ENCODE peak calls at places on chromosome 6, in nine cellular contexts. One of them, this sample, is unnamed.

GRCh38 chr6:57162008-57162407 is 10.1 kb upstream of the BAG2 start:
- DNase-seq in neural progenitor cell: no peak
- DNase-seq in cardiac muscle cell: no peak
- DNase-seq in transverse colon: no peak
- DNase-seq in left ventricle myocardium inferior: no peak
- DNase-seq in cardiac fibroblast: no peak
- DNase-seq in body of pancreas: no peak
- DNase-seq in fibroblast of lung: no peak
- DNase-seq in AG04450: no peak
- DNase-seq in this sample: no peak

GRCh38 chr6:2197984-2198383 is 47.4 kb downstream of the GMDS start:
- DNase-seq in neural progenitor cell: no peak
- DNase-seq in cardiac muscle cell: no peak
- DNase-seq in transverse colon: no peak
- DNase-seq in left ventricle myocardium inferior: no peak
- DNase-seq in cardiac fibroblast: no peak
- DNase-seq in body of pancreas: no peak
- DNase-seq in fibroblast of lung: no peak
- DNase-seq in AG04450: no peak
- DNase-seq in this sample: no peak

GRCh38 chr6:99334526-99335127 is 14.8 kb downstream of the FAXC start:
- DNase-seq in neural progenitor cell: peak
- DNase-seq in cardiac muscle cell: peak
- DNase-seq in transverse colon: no peak
- DNase-seq in left ventricle myocardium inferior: no peak
- DNase-seq in cardiac fibroblast: peak
- DNase-seq in body of pancreas: peak
- DNase-seq in fibroblast of lung: peak
- DNase-seq in AG04450: peak
- DNase-seq in this sample: no peak

GRCh38 chr6:108781419-108782110 is 66.7 kb upstream of the ARMC2 start:
- DNase-seq in neural progenitor cell: peak
- DNase-seq in cardiac muscle cell: no peak
- DNase-seq in transverse colon: no peak
- DNase-seq in left ventricle myocardium inferior: no peak
- DNase-seq in cardiac fibroblast: no peak
- DNase-seq in body of pancreas: no peak
- DNase-seq in fibroblast of lung: peak
- DNase-seq in AG04450: no peak
- DNase-seq in this sample: no peak

GRCh38 chr6:133756046-133756445 is 132.9 kb upstream of the TCF21 start:
- DNase-seq in neural progenitor cell: no peak
- DNase-seq in cardiac muscle cell: no peak
- DNase-seq in transverse colon: no peak
- DNase-seq in left ventricle myocardium inferior: no peak
- DNase-seq in cardiac fibroblast: peak
- DNase-seq in body of pancreas: no peak
- DNase-seq in fibroblast of lung: peak
- DNase-seq in AG04450: no peak
- DNase-seq in this sample: no peak

GRCh38 chr6:166258854-166259276 is 49.3 kb downstream of the PRR18 start:
- DNase-seq in neural progenitor cell: no peak
- DNase-seq in cardiac muscle cell: no peak
- DNase-seq in transverse colon: peak
- DNase-seq in left ventricle myocardium inferior: no peak
- DNase-seq in cardiac fibroblast: no peak
- DNase-seq in body of pancreas: no peak
- DNase-seq in fibroblast of lung: no peak
- DNase-seq in AG04450: no peak
- DNase-seq in this sample: no peak

GRCh38 chr6:11366183-11366933 is 133.9 kb upstream of the NEDD9 start:
- DNase-seq in neural progenitor cell: no peak
- DNase-seq in cardiac muscle cell: no peak
- DNase-seq in transverse colon: no peak
- DNase-seq in left ventricle myocardium inferior: no peak
- DNase-seq in cardiac fibroblast: peak
- DNase-seq in body of pancreas: no peak
- DNase-seq in fibroblast of lung: no peak
- DNase-seq in AG04450: no peak
- DNase-seq in this sample: no peak

GRCh38 chr6:118930680-118931079 is 4.3 kb downstream of the MCM9 start:
- DNase-seq in neural progenitor cell: no peak
- DNase-seq in cardiac muscle cell: no peak
- DNase-seq in transverse colon: no peak
- DNase-seq in left ventricle myocardium inferior: no peak
- DNase-seq in cardiac fibroblast: no peak
- DNase-seq in body of pancreas: no peak
- DNase-seq in fibroblast of lung: no peak
- DNase-seq in AG04450: no peak
- DNase-seq in this sample: no peak

GRCh38 chr6:34248198-34248726 is 544 bp downstream of the SMIM29 start:
- DNase-seq in neural progenitor cell: peak
- DNase-seq in cardiac muscle cell: no peak
- DNase-seq in transverse colon: peak
- DNase-seq in left ventricle myocardium inferior: peak
- DNase-seq in cardiac fibroblast: peak
- DNase-seq in body of pancreas: peak
- DNase-seq in fibroblast of lung: peak
- DNase-seq in AG04450: no peak
- DNase-seq in this sample: peak

GRCh38 chr6:157514659-157515496 is 133.9 kb downstream of the ZDHHC14 start:
- DNase-seq in neural progenitor cell: no peak
- DNase-seq in cardiac muscle cell: no peak
- DNase-seq in transverse colon: no peak
- DNase-seq in left ventricle myocardium inferior: no peak
- DNase-seq in cardiac fibroblast: peak
- DNase-seq in body of pancreas: no peak
- DNase-seq in fibroblast of lung: peak
- DNase-seq in AG04450: no peak
- DNase-seq in this sample: no peak

GRCh38 chr6:36915599-36915998 is 29.8 kb downstream of the C6orf89 start:
- DNase-seq in neural progenitor cell: no peak
- DNase-seq in cardiac muscle cell: no peak
- DNase-seq in transverse colon: no peak
- DNase-seq in left ventricle myocardium inferior: no peak
- DNase-seq in cardiac fibroblast: no peak
- DNase-seq in body of pancreas: no peak
- DNase-seq in fibroblast of lung: no peak
- DNase-seq in AG04450: no peak
- DNase-seq in this sample: no peak

GRCh38 chr6:1526689-1527088 is 83.0 kb upstream of the FOXC1 start:
- DNase-seq in neural progenitor cell: no peak
- DNase-seq in cardiac muscle cell: no peak
- DNase-seq in transverse colon: no peak
- DNase-seq in left ventricle myocardium inferior: no peak
- DNase-seq in cardiac fibroblast: no peak
- DNase-seq in body of pancreas: no peak
- DNase-seq in fibroblast of lung: no peak
- DNase-seq in AG04450: no peak
- DNase-seq in this sample: no peak

GRCh38 chr6:108437821-108438220 is 122.9 kb upstream of the FOXO3 start:
- DNase-seq in neural progenitor cell: no peak
- DNase-seq in cardiac muscle cell: no peak
- DNase-seq in transverse colon: no peak
- DNase-seq in left ventricle myocardium inferior: no peak
- DNase-seq in cardiac fibroblast: peak
- DNase-seq in body of pancreas: no peak
- DNase-seq in fibroblast of lung: no peak
- DNase-seq in AG04450: no peak
- DNase-seq in this sample: no peak

GRCh38 chr6:167513763-167514162 is 188.9 kb downstream of the TTLL2 start:
- DNase-seq in neural progenitor cell: no peak
- DNase-seq in cardiac muscle cell: no peak
- DNase-seq in transverse colon: no peak
- DNase-seq in left ventricle myocardium inferior: no peak
- DNase-seq in cardiac fibroblast: no peak
- DNase-seq in body of pancreas: no peak
- DNase-seq in fibroblast of lung: no peak
- DNase-seq in AG04450: no peak
- DNase-seq in this sample: no peak

GRCh38 chr6:70849348-70850069 is 107.4 kb downstream of the B3GAT2 start:
- DNase-seq in neural progenitor cell: no peak
- DNase-seq in cardiac muscle cell: no peak
- DNase-seq in transverse colon: no peak
- DNase-seq in left ventricle myocardium inferior: no peak
- DNase-seq in cardiac fibroblast: peak
- DNase-seq in body of pancreas: no peak
- DNase-seq in fibroblast of lung: no peak
- DNase-seq in AG04450: peak
- DNase-seq in this sample: no peak

GRCh38 chr6:120147218-120147871 is 797.8 kb upstream of the MAN1A1 start:
- DNase-seq in neural progenitor cell: no peak
- DNase-seq in cardiac muscle cell: no peak
- DNase-seq in transverse colon: no peak
- DNase-seq in left ventricle myocardium inferior: no peak
- DNase-seq in cardiac fibroblast: no peak
- DNase-seq in body of pancreas: no peak
- DNase-seq in fibroblast of lung: no peak
- DNase-seq in AG04450: no peak
- DNase-seq in this sample: no peak

GRCh38 chr6:110039996-110040383 is 61.9 kb downstream of the GPR6 start:
- DNase-seq in neural progenitor cell: peak
- DNase-seq in cardiac muscle cell: peak
- DNase-seq in transverse colon: peak
- DNase-seq in left ventricle myocardium inferior: no peak
- DNase-seq in cardiac fibroblast: peak
- DNase-seq in body of pancreas: peak
- DNase-seq in fibroblast of lung: peak
- DNase-seq in AG04450: no peak
- DNase-seq in this sample: no peak
- TF ChIP-seq CTCF in neural progenitor cell: peak
- TF ChIP-seq CTCF in cardiac muscle cell: peak
- TF ChIP-seq CTCF in transverse colon: no peak
- TF ChIP-seq CTCF in left ventricle myocardium inferior: peak
- TF ChIP-seq CTCF in cardiac fibroblast: peak
- TF ChIP-seq CTCF in body of pancreas: peak
- TF ChIP-seq CTCF in fibroblast of lung: peak
- TF ChIP-seq CTCF in AG04450: peak
- TF ChIP-seq CTCF in this sample: no peak

GRCh38 chr6:90214966-90215365 is 81.7 kb downstream of the BACH2 start:
- DNase-seq in neural progenitor cell: no peak
- DNase-seq in cardiac muscle cell: no peak
- DNase-seq in transverse colon: no peak
- DNase-seq in left ventricle myocardium inferior: no peak
- DNase-seq in cardiac fibroblast: no peak
- DNase-seq in body of pancreas: no peak
- DNase-seq in fibroblast of lung: no peak
- DNase-seq in AG04450: no peak
- DNase-seq in this sample: no peak

GRCh38 chr6:90220273-90220672 is 76.4 kb downstream of the BACH2 start:
- DNase-seq in neural progenitor cell: no peak
- DNase-seq in cardiac muscle cell: no peak
- DNase-seq in transverse colon: no peak
- DNase-seq in left ventricle myocardium inferior: no peak
- DNase-seq in cardiac fibroblast: no peak
- DNase-seq in body of pancreas: peak
- DNase-seq in fibroblast of lung: no peak
- DNase-seq in AG04450: no peak
- DNase-seq in this sample: no peak

GRCh38 chr6:90216081-90216977 is 80.3 kb downstream of the BACH2 start:
- DNase-seq in neural progenitor cell: peak
- DNase-seq in cardiac muscle cell: peak
- DNase-seq in transverse colon: peak
- DNase-seq in left ventricle myocardium inferior: no peak
- DNase-seq in cardiac fibroblast: no peak
- DNase-seq in body of pancreas: no peak
- DNase-seq in fibroblast of lung: peak
- DNase-seq in AG04450: no peak
- DNase-seq in this sample: peak

GRCh38 chr6:90219168-90219985 is 77.3 kb downstream of the BACH2 start:
- DNase-seq in neural progenitor cell: peak
- DNase-seq in cardiac muscle cell: peak
- DNase-seq in transverse colon: peak
- DNase-seq in left ventricle myocardium inferior: no peak
- DNase-seq in cardiac fibroblast: peak
- DNase-seq in body of pancreas: peak
- DNase-seq in fibroblast of lung: peak
- DNase-seq in AG04450: peak
- DNase-seq in this sample: peak

DNA sequence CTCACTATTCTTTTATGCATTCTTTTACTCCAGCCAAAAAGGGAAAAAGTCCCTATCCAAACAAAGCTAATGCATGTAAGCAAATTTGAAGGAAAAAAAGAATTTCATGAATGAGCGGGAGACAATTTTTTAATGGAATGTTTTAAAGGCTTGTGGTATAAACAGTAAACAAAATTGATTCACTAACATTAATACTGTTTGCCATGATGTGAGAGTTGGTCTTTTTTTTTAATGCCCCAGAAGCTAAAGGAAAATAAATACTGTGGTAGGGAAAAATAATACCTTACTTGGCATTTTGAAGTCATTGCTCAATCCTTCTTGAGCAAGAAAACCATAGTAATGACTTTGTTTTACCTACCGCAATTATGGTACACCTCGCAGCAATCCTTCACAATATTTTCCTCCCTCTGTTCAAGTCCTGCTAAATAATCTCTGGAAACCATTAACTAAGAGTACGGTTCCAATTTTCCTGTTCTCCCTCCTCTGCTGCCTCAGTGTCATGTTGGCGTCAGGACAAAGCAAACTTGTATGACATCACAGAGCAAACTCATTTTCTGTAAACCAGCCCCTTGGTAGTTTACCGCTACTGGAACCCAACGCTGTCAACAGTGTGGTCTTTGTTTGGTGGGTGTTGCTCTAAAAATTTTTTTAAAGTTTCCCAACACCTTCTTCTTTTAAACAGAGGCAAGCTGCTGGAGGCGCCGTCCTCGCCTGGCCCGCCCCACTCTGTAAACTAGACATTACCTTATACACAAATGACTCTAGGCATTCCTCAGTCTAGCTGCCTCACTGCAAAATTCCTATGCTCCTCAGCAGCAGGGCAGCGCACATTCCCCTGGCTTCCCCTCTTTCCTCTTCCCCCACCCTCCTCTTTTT is 78.8 kb downstream of the BACH2 start:
- DNase-seq in neural progenitor cell: no peak
- DNase-seq in cardiac muscle cell: peak
- DNase-seq in transverse colon: no peak
- DNase-seq in left ventricle myocardium inferior: no peak
- DNase-seq in cardiac fibroblast: no peak
- DNase-seq in body of pancreas: peak
- DNase-seq in fibroblast of lung: no peak
- DNase-seq in AG04450: no peak
- DNase-seq in this sample: no peak
- H3K4me3 ChIP-seq in neural progenitor cell: peak
- H3K4me3 ChIP-seq in cardiac muscle cell: no peak
- H3K4me3 ChIP-seq in transverse colon: no peak
- H3K4me3 ChIP-seq in left ventricle myocardium inferior: peak
- H3K4me3 ChIP-seq in cardiac fibroblast: no peak
- H3K4me3 ChIP-seq in body of pancreas: no peak
- H3K4me3 ChIP-seq in fibroblast of lung: peak
- H3K4me3 ChIP-seq in AG04450: peak
- H3K4me3 ChIP-seq in this sample: no peak

GRCh38 chr6:135411339-135411738 is 86.2 kb downstream of the AHI1 start:
- DNase-seq in neural progenitor cell: no peak
- DNase-seq in cardiac muscle cell: no peak
- DNase-seq in transverse colon: no peak
- DNase-seq in left ventricle myocardium inferior: no peak
- DNase-seq in cardiac fibroblast: peak
- DNase-seq in body of pancreas: no peak
- DNase-seq in fibroblast of lung: no peak
- DNase-seq in AG04450: no peak
- DNase-seq in this sample: no peak
- TF ChIP-seq CTCF in neural progenitor cell: peak
- TF ChIP-seq CTCF in cardiac muscle cell: peak
- TF ChIP-seq CTCF in transverse colon: no peak
- TF ChIP-seq CTCF in left ventricle myocardium inferior: no peak
- TF ChIP-seq CTCF in cardiac fibroblast: peak
- TF ChIP-seq CTCF in body of pancreas: no peak
- TF ChIP-seq CTCF in fibroblast of lung: peak
- TF ChIP-seq CTCF in AG04450: peak
- TF ChIP-seq CTCF in this sample: no peak

GRCh38 chr6:137489410-137490371 is 4.5 kb downstream of the OLIG3 start:
- DNase-seq in neural progenitor cell: peak
- DNase-seq in cardiac muscle cell: no peak
- DNase-seq in transverse colon: no peak
- DNase-seq in left ventricle myocardium inferior: no peak
- DNase-seq in cardiac fibroblast: no peak
- DNase-seq in body of pancreas: no peak
- DNase-seq in fibroblast of lung: peak
- DNase-seq in AG04450: no peak
- DNase-seq in this sample: no peak
- H3K4me3 ChIP-seq in neural progenitor cell: peak
- H3K4me3 ChIP-seq in cardiac muscle cell: no peak
- H3K4me3 ChIP-seq in transverse colon: no peak
- H3K4me3 ChIP-seq in left ventricle myocardium inferior: peak
- H3K4me3 ChIP-seq in cardiac fibroblast: no peak
- H3K4me3 ChIP-seq in body of pancreas: no peak
- H3K4me3 ChIP-seq in fibroblast of lung: no peak
- H3K4me3 ChIP-seq in AG04450: no peak
- H3K4me3 ChIP-seq in this sample: no peak